ENCODE peak calls at places on chromosomes 7 and 10, in nine cellular contexts. X is lower lobe of right lung; Q is CD8-positive, alpha-beta memory T cell; T is suprapubic skin; R is small intestine; N is right atrium auricular region; C is right cardiac atrium; F is cardiac muscle cell; J is AG04450. Z is an unnamed sample.

GRCh38 chr10:133258066-133258817 is 18.4 kb downstream of the ADAM8 start:
- DNase-seq in X (peak), Q (peak), N (no peak), R (peak), T (no peak), J (no peak), C (no peak), F (no peak), Z (no peak)

GRCh38 chr7:69095649-69096048 is 502.6 kb upstream of the AUTS2 start:
- DNase-seq in N (no peak), Q (no peak), J (no peak), R (no peak), C (no peak), T (no peak), X (no peak), F (no peak), Z (no peak)

GRCh38 chr10:17125316-17125715 is 4.3 kb downstream of the CUBN start:
- DNase-seq in C (no peak), J (no peak), T (no peak), X (no peak), N (no peak), R (no peak), F (no peak), Q (no peak), Z (no peak)

GRCh38 chr10:62422068-62422590 is 48.0 kb downstream of the ZNF365 start:
- DNase-seq in F (peak), N (no peak), Q (no peak), T (no peak), J (peak), C (no peak), X (no peak), R (no peak), Z (no peak)

GRCh38 chr7:155665957-155666287 is 21.5 kb downstream of the RBM33 start:
- DNase-seq in C (no peak), J (peak), T (no peak), R (no peak), N (no peak), X (no peak), Q (no peak), F (peak), Z (no peak)

GRCh38 chr10:80457554-80458262 is 3.6 kb downstream of the TSPAN14 start:
- DNase-seq in Q (no peak), F (no peak), C (no peak), N (no peak), J (no peak), T (no peak), X (no peak), R (no peak), Z (no peak)

GRCh38 chr7:142795339-142795863 is 24.6 kb downstream of the PRSS2 start:
- DNase-seq in C (no peak), R (peak), N (peak), X (no peak), F (no peak), Q (peak), J (no peak), T (no peak), Z (no peak)

GRCh38 chr7:20158684-20159083 is 58.5 kb downstream of the MACC1 start:
- DNase-seq in F (peak), X (no peak), R (peak), Q (no peak), J (no peak), N (no peak), C (no peak), T (no peak), Z (peak)

GRCh38 chr10:19702215-19702614 is 114.0 kb upstream of the PLXDC2 start:
- DNase-seq in Q (no peak), T (no peak), C (no peak), F (peak), J (no peak), X (no peak), N (no peak), R (no peak), Z (no peak)

GRCh38 chr10:99799613-99800012 is 17.2 kb downstream of the ABCC2 start:
- DNase-seq in N (no peak), R (no peak), C (no peak), J (no peak), X (no peak), F (no peak), Q (no peak), T (no peak), Z (no peak)

GRCh38 chr10:108064856-108065255 is 900.4 kb upstream of the SORCS1 start:
- DNase-seq in X (no peak), R (no peak), T (no peak), J (no peak), N (no peak), C (no peak), Q (no peak), F (no peak), Z (no peak)

GRCh38 chr7:157097056-157097329 is 41.7 kb upstream of the UBE3C start:
- DNase-seq in N (no peak), J (no peak), Q (no peak), T (no peak), R (no peak), X (no peak), F (no peak), C (no peak), Z (no peak)

GRCh38 chr10:129509835-129510234 is 42.8 kb downstream of the MGMT start:
- DNase-seq in N (no peak), X (no peak), F (no peak), Q (no peak), C (no peak), J (no peak), R (no peak), T (no peak), Z (no peak)

GRCh38 chr10:129511086-129511485 is 44.0 kb downstream of the MGMT start:
- DNase-seq in J (no peak), T (no peak), Q (no peak), R (no peak), N (peak), C (no peak), X (no peak), F (no peak), Z (no peak)

GRCh38 chr10:129513312-129513711 is 46.3 kb downstream of the MGMT start:
- DNase-seq in F (no peak), R (no peak), T (no peak), Q (no peak), J (no peak), C (no peak), X (no peak), N (peak), Z (no peak)

GRCh38 chr10:129509155-129509554 is 42.1 kb downstream of the MGMT start:
- DNase-seq in C (no peak), N (no peak), T (no peak), J (no peak), X (no peak), R (no peak), Q (no peak), F (no peak), Z (no peak)

GRCh38 chr10:129511758-129512157 is 44.7 kb downstream of the MGMT start:
- DNase-seq in C (no peak), Q (no peak), N (peak), J (no peak), T (no peak), R (no peak), X (no peak), F (no peak), Z (no peak)
- H3K27ac ChIP-seq in C (no peak), Q (no peak), N (no peak), J (no peak), T (no peak), R (no peak), X (no peak), F (no peak), Z (no peak)

DNA sequence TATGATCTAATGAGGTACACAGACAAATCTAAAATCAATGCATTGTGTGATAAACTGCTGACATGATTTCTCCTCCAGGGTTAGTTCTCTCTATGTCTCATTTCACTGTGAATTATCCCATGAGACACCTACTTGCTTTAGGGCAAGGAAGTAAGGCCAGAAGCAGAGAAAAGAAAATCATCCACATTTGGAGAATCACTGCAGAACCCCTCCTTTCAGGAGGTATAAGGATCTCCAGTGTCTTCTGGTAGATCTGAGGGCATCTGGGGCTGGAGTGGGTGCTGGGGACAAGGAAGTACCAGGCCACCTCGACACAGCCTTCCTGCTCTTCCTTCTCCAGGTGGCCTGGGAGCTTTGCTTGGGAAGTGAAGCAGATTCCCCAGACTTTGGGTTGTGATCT is 12.3 kb upstream of the CAMK2G start:
- DNase-seq in N (no peak), X (no peak), C (no peak), T (no peak), F (no peak), J (no peak), R (no peak), Q (no peak), Z (no peak)
- H3K4me3 ChIP-seq in N (no peak), X (no peak), C (no peak), T (no peak), F (no peak), J (no peak), R (no peak), Q (no peak), Z (no peak)

DNA sequence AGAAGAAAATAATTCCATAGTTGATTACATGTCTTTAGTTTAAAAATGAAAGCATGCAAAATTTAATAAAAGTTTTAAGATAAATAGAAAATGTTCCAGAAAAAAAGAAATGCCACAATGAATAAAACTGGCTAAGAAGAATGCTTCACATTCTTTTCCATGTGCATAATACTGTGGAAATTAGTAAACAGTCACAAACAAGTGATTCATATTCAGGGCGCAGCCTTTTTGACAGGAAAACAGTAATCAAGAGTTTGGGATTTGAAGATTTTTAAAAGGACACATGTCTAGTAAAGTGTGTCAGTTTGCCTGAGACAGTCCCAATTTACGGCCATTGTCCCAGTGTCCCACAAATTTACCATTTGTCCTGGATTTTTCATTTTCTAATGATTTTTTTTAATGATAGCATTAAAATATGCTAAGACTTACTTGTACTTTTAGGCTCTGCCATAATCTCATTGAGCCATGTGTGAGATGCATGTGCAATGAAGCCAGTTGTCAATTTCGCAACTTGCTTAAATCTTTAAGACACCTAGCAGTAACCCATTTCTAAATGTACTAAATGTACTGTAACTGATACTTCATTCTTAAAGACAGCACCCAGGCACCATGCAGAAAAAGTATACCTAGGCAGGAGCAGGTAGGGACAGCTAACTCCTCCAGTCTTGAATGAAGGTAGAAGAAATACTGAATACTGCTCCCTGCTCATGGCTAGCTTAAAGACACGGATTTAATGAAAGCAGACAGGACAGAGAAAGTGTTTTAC is 46.9 kb downstream of the ZNF438 start:
- DNase-seq in X (no peak), R (no peak), T (no peak), C (no peak), F (peak), Q (no peak), N (no peak), J (no peak), Z (no peak)
- H3K27ac ChIP-seq in X (no peak), R (no peak), T (peak), C (peak), F (no peak), Q (no peak), N (peak), J (no peak), Z (no peak)

DNA sequence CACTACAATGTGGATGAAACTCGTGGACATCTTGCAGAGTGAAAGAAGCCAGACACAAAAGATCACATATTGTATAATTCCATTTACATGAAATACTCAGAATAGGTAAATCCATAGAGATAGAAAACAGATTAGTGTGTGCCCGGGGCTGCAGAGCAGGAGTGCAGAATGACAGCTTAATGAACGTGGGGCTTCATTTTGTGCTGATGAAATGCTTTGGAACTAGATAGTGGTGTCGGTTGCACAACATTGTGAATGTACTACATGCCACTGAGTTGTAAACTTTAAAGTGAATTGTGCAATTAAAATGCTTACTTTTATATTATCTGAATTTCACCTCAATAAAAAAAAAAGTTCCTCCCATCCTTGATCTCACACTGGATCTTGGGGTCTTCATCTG is 31.8 kb upstream of the CARD11 start:
- DNase-seq in R (no peak), T (no peak), Q (no peak), J (no peak), N (no peak), X (no peak), F (no peak), C (no peak), Z (no peak)
- H3K4me3 ChIP-seq in R (no peak), T (no peak), Q (no peak), J (no peak), N (no peak), X (no peak), F (no peak), C (no peak), Z (no peak)

GRCh38 chr10:4944751-4945280 is 18.4 kb upstream of the AKR1C1 start:
- DNase-seq in Q (no peak), F (no peak), R (no peak), N (no peak), C (no peak), T (no peak), X (no peak), J (no peak), Z (no peak)
- H3K27ac ChIP-seq in Q (no peak), F (no peak), R (no peak), N (peak), C (peak), T (no peak), X (no peak), J (no peak), Z (no peak)

GRCh38 chr10:128063736-128064614 is 62.2 kb downstream of the MKI67 start:
- DNase-seq in Q (no peak), C (no peak), N (no peak), F (no peak), X (peak), J (no peak), R (no peak), T (peak), Z (peak)

GRCh38 chr10:128062331-128062730 is 63.9 kb downstream of the MKI67 start:
- DNase-seq in X (no peak), Q (no peak), R (no peak), J (no peak), T (peak), C (no peak), F (no peak), N (no peak), Z (peak)

GRCh38 chr10:128061306-128062300 is 64.6 kb downstream of the MKI67 start:
- DNase-seq in C (no peak), Q (no peak), F (no peak), J (no peak), N (no peak), R (no peak), X (no peak), T (peak), Z (no peak)

GRCh38 chr10:128064615-128065580 is 61.3 kb downstream of the MKI67 start:
- DNase-seq in T (peak), X (peak), F (peak), R (peak), J (no peak), Q (peak), N (peak), C (peak), Z (peak)

DNA sequence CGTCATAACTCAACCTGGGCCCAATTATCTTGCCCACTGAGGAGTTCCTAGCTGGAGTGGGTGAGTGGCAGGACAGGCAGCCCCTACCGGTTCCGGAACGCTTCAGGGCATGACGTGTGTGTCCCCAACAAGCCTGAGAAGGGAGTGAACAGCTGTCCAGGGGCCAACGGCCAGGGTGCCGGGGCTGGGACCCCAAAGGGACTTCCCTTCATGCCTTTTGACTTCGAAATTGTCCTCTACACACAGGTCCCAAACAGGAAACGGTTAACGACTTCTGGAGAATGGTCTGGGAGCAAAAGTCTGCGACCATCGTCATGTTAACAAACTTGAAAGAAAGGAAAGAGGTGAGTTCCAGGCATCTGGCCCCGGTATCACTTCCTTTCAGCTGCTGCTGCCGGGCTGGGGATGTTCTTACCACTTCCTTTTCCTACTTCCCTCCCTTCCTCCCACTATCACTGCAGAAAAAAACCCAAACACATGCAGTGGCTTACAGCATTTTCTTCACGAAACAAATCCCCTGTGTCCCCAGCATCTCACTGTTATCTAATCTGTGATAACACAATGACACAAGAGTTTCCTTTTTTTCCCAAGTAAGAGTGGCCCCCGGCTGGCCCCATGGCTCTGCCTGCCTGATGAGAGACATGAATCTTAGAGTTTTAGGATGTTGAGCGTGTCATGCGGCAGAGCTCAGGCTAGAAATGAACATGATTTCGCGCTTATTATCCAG is 63.2 kb downstream of the MKI67 start:
- DNase-seq in F (peak), R (peak), T (peak), J (no peak), Q (peak), X (no peak), C (no peak), N (no peak), Z (peak)
- H3K4me3 ChIP-seq in F (no peak), R (peak), T (no peak), J (no peak), Q (peak), X (peak), C (no peak), N (no peak), Z (peak)

GRCh38 chr10:4983615-4984216 is 19.9 kb downstream of the AKR1C2 start:
- DNase-seq in F (no peak), R (no peak), T (no peak), J (no peak), C (no peak), Q (no peak), N (no peak), X (no peak), Z (no peak)

GRCh38 chr10:4984223-4984622 is 19.4 kb downstream of the AKR1C2 start:
- DNase-seq in R (no peak), F (no peak), X (peak), T (no peak), Q (no peak), J (no peak), N (no peak), C (no peak), Z (no peak)

GRCh38 chr10:4980793-4981192 is 17.6 kb downstream of the AKR1C1 start:
- DNase-seq in Q (no peak), F (no peak), R (no peak), J (no peak), T (no peak), N (no peak), C (no peak), X (no peak), Z (no peak)

GRCh38 chr10:4982764-4983226 is 19.6 kb downstream of the AKR1C1 start:
- DNase-seq in F (no peak), N (peak), R (peak), J (no peak), X (peak), C (peak), Q (no peak), T (no peak), Z (no peak)

DNA sequence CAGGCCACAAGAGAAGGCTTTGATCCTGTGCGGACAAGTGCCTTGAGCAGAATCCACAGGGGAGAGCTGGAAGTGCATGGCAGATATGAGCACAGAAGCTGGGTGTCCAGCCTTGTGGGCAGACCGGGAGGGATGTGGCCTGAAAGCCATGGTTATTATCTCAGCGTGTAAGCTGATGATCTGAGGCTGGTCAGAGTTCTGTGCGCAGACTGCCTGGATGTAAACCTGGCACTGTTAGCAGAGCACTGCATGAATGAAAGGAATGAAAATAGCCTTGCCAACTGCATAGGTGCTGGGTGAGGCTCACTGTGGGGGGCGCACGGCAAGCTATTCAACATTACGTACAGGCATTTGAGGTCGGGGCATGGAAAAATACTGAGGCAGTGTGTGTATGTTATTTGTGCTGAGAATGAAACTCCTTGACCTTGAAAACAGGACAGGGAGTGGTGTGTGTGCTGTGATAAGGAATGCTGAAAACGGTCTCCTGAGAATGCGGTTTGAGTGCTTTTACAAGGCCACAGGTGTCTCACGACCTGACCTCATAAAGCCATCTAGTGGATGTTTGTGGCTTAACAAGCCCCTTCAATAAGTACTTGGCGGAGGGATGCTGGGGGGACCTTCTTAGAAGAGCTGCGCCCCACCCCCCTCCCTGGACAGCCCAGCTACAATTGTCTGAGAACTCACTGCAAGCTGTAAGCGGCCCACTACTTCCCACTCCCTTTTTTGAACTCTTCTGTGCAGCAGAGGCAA is 18.7 kb downstream of the AKR1C1 start:
- DNase-seq in J (no peak), Q (no peak), F (peak), T (no peak), R (peak), X (peak), N (peak), C (peak), Z (peak)
- H3K27ac ChIP-seq in J (no peak), Q (no peak), F (peak), T (no peak), R (peak), X (peak), N (peak), C (peak), Z (no peak)

GRCh38 chr10:3702056-3702546 is 82.9 kb downstream of the KLF6 start:
- DNase-seq in T (no peak), N (no peak), X (no peak), R (no peak), F (no peak), J (no peak), Q (no peak), C (no peak), Z (no peak)

GRCh38 chr10:3701490-3701889 is 83.5 kb downstream of the KLF6 start:
- DNase-seq in N (no peak), F (no peak), X (no peak), Q (no peak), J (no peak), T (no peak), C (no peak), R (no peak), Z (no peak)

GRCh38 chr10:3708830-3709229 is 76.2 kb downstream of the KLF6 start:
- DNase-seq in X (no peak), Q (no peak), T (no peak), R (no peak), J (no peak), N (no peak), C (no peak), F (peak), Z (no peak)

GRCh38 chr10:3702569-3702968 is 82.4 kb downstream of the KLF6 start:
- DNase-seq in X (no peak), R (no peak), T (no peak), J (no peak), N (no peak), F (no peak), C (no peak), Q (no peak), Z (no peak)

GRCh38 chr10:3704565-3705360 is 80.2 kb downstream of the KLF6 start:
- DNase-seq in C (no peak), N (no peak), X (no peak), T (no peak), F (no peak), J (no peak), Q (no peak), R (no peak), Z (no peak)
- H3K4me3 ChIP-seq in C (no peak), N (no peak), X (no peak), T (no peak), F (no peak), J (no peak), Q (no peak), R (no peak), Z (no peak)

Z was measured in SJCRH30.